ENCODE peak calls at places on chromosomes 6 and 20, in nine cellular contexts. F is GM04504, S is GM12878, G is pancreas, M is KG1, N is NCI-H460, P is EH, D is HTR-8/SVneo, V is IMR-90. I is an unnamed sample.

GRCh38 chr6:127966616-127967015 is 65.8 kb upstream of the THEMIS start:
- DNase-seq in F (no peak), S (no peak), G (no peak), M (no peak), N (no peak), P (peak; percentile 77), D (peak; percentile 7), V (peak; percentile 69), I (no peak)

GRCh38 chr20:50508171-50508761 is 1.9 kb upstream of the PTPN1 start:
- DNase-seq in F (no peak), S (no peak), G (no peak), M (no peak), N (no peak), P (peak; percentile 68), D (no peak), V (no peak), I (no peak)

GRCh38 chr6:107956586-107957164 is 1.3 kb downstream of the SEC63 start:
- DNase-seq in F (peak; percentile 23), S (no peak), G (no peak), M (peak; percentile 30), N (no peak), P (peak; percentile 48), D (peak; percentile 18), V (peak; percentile 65), I (peak; percentile 63)

GRCh38 chr20:32667030-32667429 is 6.7 kb downstream of the C20orf203 start:
- DNase-seq in F (no peak), S (no peak), G (no peak), M (no peak), N (no peak), P (no peak), D (no peak), V (no peak), I (no peak)

GRCh38 chr20:13492001-13492480 is 146.7 kb downstream of the TASP1 start:
- DNase-seq in F (peak; percentile 53), S (no peak), G (no peak), M (no peak), N (no peak), P (peak; percentile 70), D (peak; percentile 36), V (peak; percentile 72), I (peak; percentile 82)

GRCh38 chr6:121479486-121480098 is 44.1 kb downstream of the GJA1 start:
- DNase-seq in F (no peak), S (no peak), G (no peak), M (no peak), N (no peak), P (no peak), D (no peak), V (no peak), I (no peak)

GRCh38 chr6:134816300-134816699 is 133.6 kb downstream of the ALDH8A1 start:
- DNase-seq in F (no peak), S (no peak), G (no peak), M (no peak), N (no peak), P (no peak), D (no peak), V (no peak), I (no peak)

GRCh38 chr20:10313215-10313614 is 94.6 kb downstream of the SNAP25 start:
- DNase-seq in F (no peak), S (no peak), G (no peak), M (no peak), N (no peak), P (no peak), D (no peak), V (no peak), I (no peak)

GRCh38 chr6:134550604-134551003 is 232.7 kb upstream of the SGK1 start:
- DNase-seq in F (no peak), S (no peak), G (no peak), M (no peak), N (no peak), P (peak; percentile 85), D (no peak), V (peak; percentile 73), I (peak; percentile 48)

GRCh38 chr6:116371384-116372209 is 850 bp downstream of the DSE start:
- DNase-seq in F (peak; percentile 91), S (no peak), G (peak; percentile 41), M (no peak), N (no peak), P (peak; percentile 96), D (peak; percentile 85), V (peak; percentile 94), I (peak; percentile 98)

GRCh38 chr6:125340175-125340835 is 38.5 kb upstream of the HDDC2 start:
- DNase-seq in F (no peak), S (no peak), G (no peak), M (no peak), N (no peak), P (no peak), D (no peak), V (no peak), I (no peak)

I was measured in GM23248.